ENCODE peak calls at places on chromosome 20, in six cellular contexts. I is H9; H is NCI-H748 treated with DMSO at 0.1 percent for 48 hours; N is activated naive CD4-positive, alpha-beta T cell treated with anti-CD3 and anti-CD28 coated beads, Interleukin-2, amount 50 U/mL, for 16 hours; S is iris pigment epithelial cell; E is AG04450. O is an unnamed sample.

GRCh38 chr20:50797142-50797541 is 2.3 kb downstream of the BCAS4 start:
- DNase-seq in I (no peak), H (no peak), N (no peak), S (no peak), E (no peak), O (no peak)

GRCh38 chr20:54624701-54625472 is 149.5 kb downstream of the DOK5 start:
- DNase-seq in I (no peak), H (no peak), N (no peak), S (no peak), E (no peak), O (no peak)

GRCh38 chr20:43691928-43692524 is 25.1 kb downstream of the MYBL2 start:
- DNase-seq in I (peak), H (no peak), N (peak), S (peak), E (no peak), O (peak)

GRCh38 chr20:38304845-38305447 is 990 bp downstream of the BPI start:
- DNase-seq in I (peak), H (no peak), N (no peak), S (peak), E (no peak), O (peak)

GRCh38 chr20:14245368-14245970 is 91.9 kb downstream of the FLRT3 start:
- DNase-seq in I (no peak), H (no peak), N (no peak), S (peak), E (no peak), O (no peak)

GRCh38 chr20:47278907-47279348 is 77.6 kb downstream of the ZMYND8 start:
- DNase-seq in I (no peak), H (no peak), N (no peak), S (peak), E (no peak), O (no peak)

GRCh38 chr20:646107-646867 is 6.7 kb downstream of the SRXN1 start:
- DNase-seq in I (no peak), H (no peak), N (no peak), S (no peak), E (no peak), O (no peak)

GRCh38 chr20:20331796-20332195 is 36.1 kb upstream of the INSM1 start:
- DNase-seq in I (no peak), H (peak), N (no peak), S (no peak), E (no peak), O (no peak)

GRCh38 chr20:12925214-12925755 is 83.5 kb upstream of the SPTLC3 start:
- DNase-seq in I (peak), H (peak), N (no peak), S (peak), E (peak), O (peak)

GRCh38 chr20:41340327-41341055 is at the start of gene LPIN3:
- DNase-seq in I (peak), H (peak), N (peak), S (peak), E (no peak), O (peak)

GRCh38 chr20:46698788-46699187 is 9.5 kb upstream of the TP53RK start:
- DNase-seq in I (no peak), H (no peak), N (no peak), S (no peak), E (no peak), O (no peak)

GRCh38 chr20:49484180-49485140 is 2.0 kb upstream of the KCNB1 start:
- DNase-seq in I (peak), H (peak), N (peak), S (peak), E (peak), O (peak)

GRCh38 chr20:36154696-36155628 is at the start of gene EPB41L1:
- DNase-seq in I (peak), H (no peak), N (peak), S (no peak), E (no peak), O (peak)

GRCh38 chr20:17507032-17507431 is 24.1 kb downstream of the BFSP1 start:
- DNase-seq in I (no peak), H (no peak), N (no peak), S (no peak), E (no peak), O (no peak)

GRCh38 chr20:34907616-34908469 is 31.4 kb downstream of the ACSS2 start:
- DNase-seq in I (no peak), H (no peak), N (no peak), S (peak), E (peak), O (peak)

GRCh38 chr20:39290575-39290974 is 328.4 kb downstream of the DHX35 start:
- DNase-seq in I (peak), H (no peak), N (no peak), S (no peak), E (no peak), O (no peak)

GRCh38 chr20:50958733-50959542 is at the start of gene MOCS3:
- DNase-seq in I (peak), H (no peak), N (peak), S (peak), E (peak), O (peak)

GRCh38 chr20:58111340-58112016 is 117.0 kb downstream of the ANKRD60 start:
- DNase-seq in I (peak), H (no peak), N (no peak), S (no peak), E (no peak), O (no peak)

GRCh38 chr20:8602389-8603116 is 466.3 kb upstream of the PLCB4 start:
- DNase-seq in I (no peak), H (no peak), N (no peak), S (peak), E (no peak), O (no peak)

GRCh38 chr20:32806356-32806755 is 13.4 kb upstream of the MAPRE1 start:
- DNase-seq in I (no peak), H (no peak), N (no peak), S (no peak), E (no peak), O (no peak)

GRCh38 chr20:24696396-24696795 is 227.0 kb downstream of the SYNDIG1 start:
- DNase-seq in I (peak), H (no peak), N (no peak), S (no peak), E (no peak), O (no peak)

GRCh38 chr20:36571564-36572504 is 1.6 kb upstream of the TGIF2 start:
- DNase-seq in I (peak), H (no peak), N (no peak), S (no peak), E (no peak), O (peak)

GRCh38 chr20:38812182-38812581 is 6.7 kb downstream of the PPP1R16B start:
- DNase-seq in I (no peak), H (no peak), N (no peak), S (no peak), E (no peak), O (no peak)

GRCh38 chr20:19253316-19253715 is 40.9 kb downstream of the SLC24A3 start:
- DNase-seq in I (no peak), H (no peak), N (no peak), S (no peak), E (no peak), O (no peak)

GRCh38 chr20:46770330-46771194 is 61.1 kb downstream of the SLC2A10 start:
- DNase-seq in I (no peak), H (no peak), N (no peak), S (peak), E (no peak), O (no peak)

GRCh38 chr20:22243063-22243462 is 341.3 kb downstream of the FOXA2 start:
- DNase-seq in I (no peak), H (no peak), N (no peak), S (no peak), E (no peak), O (no peak)

GRCh38 chr20:51639206-51639832 is 96.8 kb upstream of the NFATC2 start:
- DNase-seq in I (peak), H (peak), N (peak), S (peak), E (no peak), O (peak)

GRCh38 chr20:36575066-36575743 is 1.8 kb downstream of the TGIF2 start:
- DNase-seq in I (peak), H (peak), N (peak), S (peak), E (no peak), O (peak)

GRCh38 chr20:22921595-22922421 is 113.3 kb upstream of the SSTR4 start:
- DNase-seq in I (no peak), H (no peak), N (no peak), S (peak), E (no peak), O (no peak)

GRCh38 chr20:11529046-11529445 is 388.6 kb upstream of the BTBD3 start:
- DNase-seq in I (no peak), H (no peak), N (no peak), S (peak), E (no peak), O (no peak)

GRCh38 chr20:63074182-63074581 is 67.4 kb upstream of the BHLHE23 start:
- DNase-seq in I (no peak), H (no peak), N (peak), S (no peak), E (no peak), O (no peak)

GRCh38 chr20:62605236-62605948 is 36.9 kb upstream of the SLCO4A1 start:
- DNase-seq in I (no peak), H (no peak), N (no peak), S (no peak), E (no peak), O (no peak)

GRCh38 chr20:40797425-40797824 is 108.4 kb upstream of the MAFB start:
- DNase-seq in I (peak), H (no peak), N (no peak), S (peak), E (no peak), O (peak)

GRCh38 chr20:33733654-33734576 is 2.1 kb downstream of the ZNF341 start:
- DNase-seq in I (no peak), H (no peak), N (no peak), S (peak), E (no peak), O (no peak)

GRCh38 chr20:2329286-2329685 is 33.5 kb downstream of the TGM3 start:
- DNase-seq in I (no peak), H (no peak), N (no peak), S (no peak), E (no peak), O (no peak)

GRCh38 chr20:35992713-35993335 is 24.4 kb downstream of the CNBD2 start:
- DNase-seq in I (peak), H (peak), N (peak), S (peak), E (no peak), O (peak)

GRCh38 chr20:47951521-47951951 is 166.3 kb upstream of the SULF2 start:
- DNase-seq in I (no peak), H (no peak), N (no peak), S (peak), E (no peak), O (no peak)